ENCODE peak calls at places on chromosome 1, in six cellular contexts. Z is aorta; W is putamen; F is CD4-positive, alpha-beta memory T cell; O is GM23248; R is cardiac muscle cell. P is an unnamed sample.

GRCh38 chr1:88117597-88117996 is 566.5 kb upstream of the PKN2 start:
- DNase-seq in Z (no peak), W (no peak), F (no peak), O (no peak), R (no peak), P (no peak)

GRCh38 chr1:97094257-97094972 is 372.8 kb downstream of the PTBP2 start:
- DNase-seq in Z (no peak), W (no peak), F (no peak), O (peak), R (no peak), P (no peak)

GRCh38 chr1:87556326-87556725 is 227.6 kb downstream of the LMO4 start:
- DNase-seq in Z (no peak), W (no peak), F (no peak), O (peak), R (no peak), P (no peak)

GRCh38 chr1:182646739-182647138 is 37.6 kb downstream of the RGS8 start:
- DNase-seq in Z (no peak), W (no peak), F (no peak), O (no peak), R (no peak), P (no peak)

GRCh38 chr1:206674745-206675175 is 9.9 kb upstream of the MAPKAPK2 start:
- DNase-seq in Z (peak), W (no peak), F (no peak), O (peak), R (no peak), P (no peak)

GRCh38 chr1:94622757-94623156 is 81.2 kb upstream of the F3 start:
- DNase-seq in Z (peak), W (no peak), F (no peak), O (peak), R (peak), P (no peak)

GRCh38 chr1:229883504-229884200 is 183.4 kb upstream of the GALNT2 start:
- DNase-seq in Z (no peak), W (no peak), F (no peak), O (no peak), R (no peak), P (no peak)

GRCh38 chr1:36328713-36329112 is 5.3 kb upstream of the EVA1B start:
- DNase-seq in Z (peak), W (no peak), F (no peak), O (peak), R (peak), P (no peak)

GRCh38 chr1:103942029-103942428 is 192.3 kb downstream of the AMY1C start:
- DNase-seq in Z (no peak), W (no peak), F (no peak), O (no peak), R (no peak), P (no peak)

GRCh38 chr1:233904979-233905415 is 521 bp downstream of the SLC35F3 start:
- DNase-seq in Z (peak), W (no peak), F (no peak), O (peak), R (no peak), P (no peak)

GRCh38 chr1:169100208-169100882 is 6.1 kb upstream of the ATP1B1 start:
- DNase-seq in Z (no peak), W (no peak), F (no peak), O (no peak), R (no peak), P (no peak)

GRCh38 chr1:110087812-110088738 is 17.6 kb upstream of the ALX3 start:
- DNase-seq in Z (no peak), W (peak), F (no peak), O (peak), R (peak), P (peak)

GRCh38 chr1:182330303-182330702 is 61.3 kb downstream of the GLUL start:
- DNase-seq in Z (no peak), W (no peak), F (no peak), O (peak), R (no peak), P (no peak)

GRCh38 chr1:235259133-235259778 is 68.7 kb downstream of the ARID4B start:
- DNase-seq in Z (no peak), W (no peak), F (no peak), O (no peak), R (no peak), P (no peak)

GRCh38 chr1:33147997-33148314 is 33.9 kb downstream of the TRIM62 start:
- DNase-seq in Z (no peak), W (no peak), F (no peak), O (peak), R (no peak), P (no peak)

GRCh38 chr1:236451796-236452373 is 57.8 kb downstream of the EDARADD start:
- DNase-seq in Z (no peak), W (no peak), F (peak), O (peak), R (peak), P (peak)

P was measured in CD4-positive, CD25-positive, alpha-beta regulatory T cell.